ENCODE peak calls at places on chromosomes 2 and 18, in ten cellular contexts. A is K562; Y is colonic mucosa; F is fibroblast of lung; O is right cardiac atrium; B is ascending aorta; J is spleen; N is CD8-positive, alpha-beta T cell; I is prostate gland; G is IMR-90. M is an unnamed sample.

GRCh38 chr18:43129946-43130523 is 14.6 kb upstream of the RIT2 start:
- DNase-seq in A (no peak), Y (no peak), F (peak; percentile 22), O (no peak), B (no peak), J (no peak), N (no peak), I (no peak), G (no peak), M (peak; percentile 4)

GRCh38 chr2:42098571-42099430 is 51.0 kb downstream of the PKDCC start:
- DNase-seq in A (no peak), Y (no peak), F (no peak), O (peak; percentile 71), B (peak; percentile 81), J (peak; percentile 85), N (peak; percentile 46), I (no peak), G (no peak), M (no peak)

GRCh38 chr2:200189964-200190363 is 116.5 kb upstream of the SPATS2L start:
- DNase-seq in A (no peak), Y (no peak), F (peak; percentile 26), O (no peak), B (no peak), J (no peak), N (no peak), I (no peak), G (no peak), M (no peak)

GRCh38 chr2:161842751-161843433 is 218.7 kb downstream of the SLC4A10 start:
- DNase-seq in A (no peak), Y (no peak), F (no peak), O (no peak), B (no peak), J (no peak), N (no peak), I (no peak), G (no peak), M (no peak)

GRCh38 chr2:74922592-74923227 is 35.7 kb upstream of the POLE4 start:
- DNase-seq in A (no peak), Y (no peak), F (no peak), O (no peak), B (no peak), J (no peak), N (no peak), I (no peak), G (peak; percentile 35), M (no peak)

GRCh38 chr2:239369631-239370161 is 31.1 kb downstream of the HDAC4 start:
- DNase-seq in A (no peak), Y (no peak), F (no peak), O (no peak), B (no peak), J (peak; percentile 92), N (peak; percentile 67), I (no peak), G (no peak), M (no peak)

GRCh38 chr2:196606516-196606915 is 33.0 kb upstream of the CCDC150 start:
- DNase-seq in A (no peak), Y (no peak), F (no peak), O (no peak), B (no peak), J (no peak), N (no peak), I (no peak), G (no peak), M (no peak)

GRCh38 chr2:202035941-202036372 is 2.3 kb downstream of the FZD7 start:
- DNase-seq in A (no peak), Y (no peak), F (peak; percentile 56), O (no peak), B (no peak), J (peak; percentile 77), N (no peak), I (peak; percentile 9), G (peak; percentile 41), M (no peak)

GRCh38 chr18:50454379-50455005 is 79.6 kb downstream of the SKA1 start:
- DNase-seq in A (peak; percentile 9), Y (no peak), F (no peak), O (no peak), B (no peak), J (no peak), N (no peak), I (no peak), G (no peak), M (no peak)

GRCh38 chr2:109260116-109260855 is 131.3 kb downstream of the SH3RF3 start:
- DNase-seq in A (no peak), Y (no peak), F (no peak), O (no peak), B (peak; percentile 40), J (peak; percentile 45), N (no peak), I (no peak), G (no peak), M (no peak)

GRCh38 chr2:118635891-118636290 is 211.6 kb downstream of the EN1 start:
- DNase-seq in A (no peak), Y (no peak), F (peak; percentile 10), O (no peak), B (no peak), J (no peak), N (no peak), I (no peak), G (no peak), M (no peak)

GRCh38 chr2:5315512-5315911 is 376.7 kb upstream of the SOX11 start:
- DNase-seq in A (no peak), Y (no peak), F (no peak), O (no peak), B (no peak), J (no peak), N (no peak), I (no peak), G (no peak), M (no peak)

DNA sequence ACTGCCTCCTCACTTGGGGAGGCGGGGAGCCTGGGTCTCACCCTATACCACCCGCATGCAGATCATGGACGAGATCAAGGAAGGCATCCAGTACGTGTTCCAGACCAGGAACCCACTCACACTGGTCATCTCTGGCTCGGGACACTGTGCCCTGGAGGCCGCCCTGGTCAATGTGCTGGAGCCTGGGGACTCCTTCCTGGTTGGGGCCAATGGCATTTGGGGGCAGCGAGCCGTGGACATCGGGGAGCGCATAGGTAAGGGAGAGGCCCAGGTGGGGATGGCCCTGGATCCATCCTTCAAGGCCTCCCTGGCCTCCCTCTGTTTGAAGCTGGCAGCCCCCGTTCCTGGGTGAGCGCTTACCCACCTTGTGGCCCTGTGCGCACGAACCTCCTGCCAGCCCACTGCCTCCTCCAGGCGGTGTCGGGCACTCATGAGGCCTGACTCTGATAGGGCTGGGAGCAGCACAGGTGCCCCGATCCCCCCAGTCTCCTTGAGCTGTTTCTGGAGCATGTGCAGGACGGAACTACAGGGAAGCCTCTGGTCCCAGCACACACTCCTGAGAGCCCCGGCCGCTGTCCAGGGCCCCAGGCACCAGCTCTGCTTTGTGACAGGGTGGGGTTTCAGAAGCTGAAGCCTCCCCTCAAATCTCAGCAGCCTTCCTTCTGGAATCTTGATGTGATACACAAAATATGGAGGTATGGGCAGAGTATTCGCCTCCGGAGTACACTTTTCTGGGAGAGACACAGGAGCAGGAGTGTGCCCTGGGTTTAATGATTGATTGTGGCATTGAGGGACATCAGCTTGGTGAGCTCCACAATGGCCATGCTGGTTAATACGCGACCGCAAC is 708 bp downstream of the AGXT start:
- DNase-seq in A (no peak), Y (no peak), F (no peak), O (peak; percentile 28), B (no peak), J (peak; percentile 52), N (no peak), I (no peak), G (no peak), M (no peak)
- H3K4me3 ChIP-seq in A (no peak overlapping the region), Y (no peak overlapping the region), F (no peak overlapping the region), O (no peak overlapping the region), B (no peak overlapping the region), J (no peak overlapping the region), N (no peak overlapping the region), I (no peak overlapping the region), G (no peak overlapping the region), M (no peak overlapping the region)

DNA sequence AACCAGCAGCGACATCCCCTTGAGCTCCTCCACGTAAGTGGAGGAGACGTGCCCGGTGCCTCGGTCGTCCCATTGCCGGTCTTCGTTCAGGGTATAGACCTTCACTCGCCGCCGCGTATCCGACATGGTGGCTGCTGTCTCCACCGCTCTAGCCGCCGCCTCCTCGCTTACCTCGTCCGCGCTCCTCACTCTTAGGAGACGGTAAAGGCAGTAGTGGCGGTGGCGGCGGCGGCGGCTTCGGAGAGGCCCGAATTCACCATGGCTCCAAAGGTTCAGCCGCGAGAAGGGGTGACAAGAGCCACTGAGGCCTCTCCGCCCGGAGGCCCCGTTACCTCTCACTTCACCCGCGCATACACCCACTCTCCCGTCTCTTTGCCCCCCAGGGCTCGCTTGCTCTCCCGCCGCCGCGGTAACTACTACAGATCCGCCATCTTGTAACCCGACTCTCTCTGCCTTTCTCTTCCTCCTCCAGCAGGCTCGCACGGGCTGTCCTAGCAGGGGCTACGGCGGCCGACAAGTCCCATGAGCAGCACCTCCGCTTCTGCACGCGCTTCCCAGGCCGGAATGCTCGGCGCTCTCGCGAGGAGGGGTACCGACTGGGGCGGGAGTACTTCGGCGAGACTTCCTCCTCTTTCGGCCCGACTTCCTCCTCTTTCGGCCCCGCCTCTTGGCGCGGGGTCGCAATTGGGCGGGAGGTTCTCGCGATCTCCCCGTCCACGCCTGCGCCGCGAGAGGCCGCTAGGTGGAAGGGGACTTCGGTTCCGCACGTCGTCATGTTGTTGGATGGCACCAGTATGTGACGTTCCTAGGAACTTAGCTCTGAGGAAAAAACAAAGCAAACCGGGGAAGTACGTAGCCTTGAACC is at the start of gene PPP4R3B:
- DNase-seq in A (peak; percentile 99), Y (peak; percentile 99), F (peak; percentile 100), O (peak; percentile 100), B (peak; percentile 100), J (peak; percentile 100), N (peak; percentile 98), I (peak; percentile 99), G (peak; percentile 100), M (peak; percentile 99)
- H3K4me1 ChIP-seq in A (peaks cover 6% of the 10 kb centered on the region), Y (peaks cover 10% of the 10 kb centered on the region), F (no peaks in the 10 kb centered on the region), O (peaks cover 8% of the 10 kb centered on the region), B (peaks cover 6% of the 10 kb centered on the region), J (peaks cover 81% of the 10 kb centered on the region), N (peaks cover 50% of the 10 kb centered on the region), I (peaks cover 3% of the 10 kb centered on the region), G (peaks cover 3% of the 10 kb centered on the region), M (peaks cover 5% of the 10 kb centered on the region)

GRCh38 chr2:190607014-190607597 is 41.8 kb upstream of the NAB1 start:
- DNase-seq in A (peak; percentile 70), Y (no peak), F (peak; percentile 99), O (no peak), B (no peak), J (no peak), N (no peak), I (no peak), G (peak; percentile 83), M (peak; percentile 39)

GRCh38 chr2:190603374-190603773 is 45.5 kb upstream of the NAB1 start:
- DNase-seq in A (no peak), Y (no peak), F (no peak), O (no peak), B (no peak), J (no peak), N (no peak), I (no peak), G (no peak), M (no peak)

GRCh38 chr2:190607657-190608357 is 41.1 kb upstream of the NAB1 start:
- DNase-seq in A (peak; percentile 55), Y (no peak), F (peak; percentile 89), O (no peak), B (no peak), J (no peak), N (no peak), I (no peak), G (peak; percentile 70), M (peak; percentile 86)
- H3K4me3 ChIP-seq in A (no peak overlapping the region), Y (no peak overlapping the region), F (no peak overlapping the region), O (no peak overlapping the region), B (no peak overlapping the region), J (no peak overlapping the region), N (no peak overlapping the region), I (no peak overlapping the region), G (no peak overlapping the region), M (peak overlapping the region; percentile 4)

GRCh38 chr18:7950380-7951143 is 383.4 kb downstream of the PTPRM start:
- DNase-seq in A (peak; percentile 4), Y (peak; percentile 36), F (peak; percentile 78), O (no peak), B (no peak), J (no peak), N (no peak), I (no peak), G (peak; percentile 74), M (no peak)
- H3K4me1 ChIP-seq in A (no peaks in the 10 kb centered on the region), Y (no peaks in the 10 kb centered on the region), F (peaks cover 9% of the 10 kb centered on the region), O (no peaks in the 10 kb centered on the region), B (no peaks in the 10 kb centered on the region), J (no peaks in the 10 kb centered on the region), N (no peaks in the 10 kb centered on the region), I (no peaks in the 10 kb centered on the region), G (peaks cover 12% of the 10 kb centered on the region), M (peaks cover 45% of the 10 kb centered on the region)